ENCODE peak calls at places on chromosomes 16 and 17, in seven cellular contexts. One of them, this sample, is unnamed.

GRCh38 chr17:36993227-36993626 is 44.5 kb downstream of the AATF start:
- DNase-seq in upper lobe of right lung: no peak
- DNase-seq in CMK: no peak
- DNase-seq in Calu3: no peak
- DNase-seq in AML-193: no peak
- DNase-seq in LHCN-M2: no peak
- DNase-seq in PC-3: no peak
- DNase-seq in this sample: no peak

GRCh38 chr16:89604764-89605163 is 8.7 kb upstream of the DPEP1 start:
- DNase-seq in LHCN-M2: no peak
- DNase-seq in AML-193: no peak
- DNase-seq in upper lobe of right lung: no peak
- DNase-seq in CMK: no peak
- DNase-seq in PC-3: no peak
- DNase-seq in Calu3: no peak
- DNase-seq in this sample: no peak

GRCh38 chr17:31917065-31917529 is 15.6 kb upstream of the UTP6 start:
- DNase-seq in Calu3: peak
- DNase-seq in LHCN-M2: no peak
- DNase-seq in upper lobe of right lung: peak
- DNase-seq in PC-3: no peak
- DNase-seq in AML-193: no peak
- DNase-seq in CMK: no peak
- DNase-seq in this sample: no peak

GRCh38 chr16:17277981-17278381 is 192.8 kb downstream of the XYLT1 start:
- DNase-seq in Calu3: peak
- DNase-seq in AML-193: no peak
- DNase-seq in LHCN-M2: no peak
- DNase-seq in CMK: no peak
- DNase-seq in upper lobe of right lung: no peak
- DNase-seq in PC-3: no peak
- DNase-seq in this sample: no peak

GRCh38 chr17:79955961-79956735 is 79.5 kb downstream of the TBC1D16 start:
- DNase-seq in CMK: no peak
- DNase-seq in Calu3: no peak
- DNase-seq in AML-193: no peak
- DNase-seq in upper lobe of right lung: peak
- DNase-seq in LHCN-M2: no peak
- DNase-seq in PC-3: no peak
- DNase-seq in this sample: no peak

GRCh38 chr17:66494023-66494803 is 191.8 kb downstream of the PRKCA start:
- DNase-seq in AML-193: peak
- DNase-seq in CMK: no peak
- DNase-seq in LHCN-M2: peak
- DNase-seq in Calu3: no peak
- DNase-seq in upper lobe of right lung: no peak
- DNase-seq in PC-3: peak
- DNase-seq in this sample: no peak

GRCh38 chr17:27531469-27531948 is 75.3 kb downstream of the KSR1 start:
- DNase-seq in Calu3: no peak
- DNase-seq in upper lobe of right lung: no peak
- DNase-seq in AML-193: peak
- DNase-seq in CMK: no peak
- DNase-seq in LHCN-M2: no peak
- DNase-seq in PC-3: no peak
- DNase-seq in this sample: no peak

GRCh38 chr17:66441012-66441703 is 138.7 kb downstream of the PRKCA start:
- DNase-seq in CMK: no peak
- DNase-seq in LHCN-M2: no peak
- DNase-seq in upper lobe of right lung: no peak
- DNase-seq in PC-3: no peak
- DNase-seq in Calu3: no peak
- DNase-seq in AML-193: peak
- DNase-seq in this sample: no peak

GRCh38 chr16:86510465-86511261 is at the start of gene FOXF1:
- DNase-seq in CMK: no peak
- DNase-seq in AML-193: no peak
- DNase-seq in upper lobe of right lung: no peak
- DNase-seq in PC-3: no peak
- DNase-seq in Calu3: no peak
- DNase-seq in LHCN-M2: no peak
- DNase-seq in this sample: peak

GRCh38 chr16:10817963-10818941 is at the start of gene TVP23A:
- DNase-seq in PC-3: no peak
- DNase-seq in AML-193: no peak
- DNase-seq in Calu3: no peak
- DNase-seq in CMK: no peak
- DNase-seq in upper lobe of right lung: no peak
- DNase-seq in LHCN-M2: no peak
- DNase-seq in this sample: no peak

GRCh38 chr17:2745317-2746037 is 4.0 kb downstream of the CCDC92B start:
- DNase-seq in Calu3: no peak
- DNase-seq in CMK: no peak
- DNase-seq in AML-193: no peak
- DNase-seq in upper lobe of right lung: no peak
- DNase-seq in PC-3: no peak
- DNase-seq in LHCN-M2: no peak
- DNase-seq in this sample: no peak

GRCh38 chr17:38333635-38334295 is 10.0 kb downstream of the GPR179 start:
- DNase-seq in CMK: no peak
- DNase-seq in upper lobe of right lung: no peak
- DNase-seq in Calu3: peak
- DNase-seq in LHCN-M2: peak
- DNase-seq in PC-3: peak
- DNase-seq in AML-193: peak
- DNase-seq in this sample: peak

GRCh38 chr17:39054111-39054645 is 87.0 kb upstream of the FBXO47 start:
- DNase-seq in Calu3: no peak
- DNase-seq in upper lobe of right lung: no peak
- DNase-seq in CMK: no peak
- DNase-seq in PC-3: no peak
- DNase-seq in AML-193: no peak
- DNase-seq in LHCN-M2: no peak
- DNase-seq in this sample: no peak

GRCh38 chr16:14181371-14182050 is 110.4 kb downstream of the MRTFB start:
- DNase-seq in LHCN-M2: peak
- DNase-seq in PC-3: peak
- DNase-seq in Calu3: no peak
- DNase-seq in upper lobe of right lung: no peak
- DNase-seq in AML-193: peak
- DNase-seq in CMK: no peak
- DNase-seq in this sample: no peak

GRCh38 chr17:10041916-10042588 is 137.0 kb upstream of the RCVRN start:
- DNase-seq in upper lobe of right lung: no peak
- DNase-seq in AML-193: no peak
- DNase-seq in CMK: no peak
- DNase-seq in LHCN-M2: no peak
- DNase-seq in PC-3: no peak
- DNase-seq in Calu3: no peak
- DNase-seq in this sample: no peak

GRCh38 chr17:45579529-45580495 is 89.3 kb upstream of the PLEKHM1 start:
- DNase-seq in upper lobe of right lung: no peak
- DNase-seq in LHCN-M2: no peak
- DNase-seq in CMK: no peak
- DNase-seq in AML-193: no peak
- DNase-seq in PC-3: no peak
- DNase-seq in Calu3: no peak
- DNase-seq in this sample: no peak

GRCh38 chr17:41835800-41836549 is at the start of gene NT5C3B:
- DNase-seq in AML-193: peak
- DNase-seq in upper lobe of right lung: peak
- DNase-seq in LHCN-M2: peak
- DNase-seq in CMK: no peak
- DNase-seq in PC-3: peak
- DNase-seq in Calu3: peak
- DNase-seq in this sample: peak

GRCh38 chr17:42783062-42783777 is 2.8 kb downstream of the WNK4 start:
- DNase-seq in AML-193: no peak
- DNase-seq in CMK: no peak
- DNase-seq in PC-3: peak
- DNase-seq in Calu3: no peak
- DNase-seq in upper lobe of right lung: no peak
- DNase-seq in LHCN-M2: no peak
- DNase-seq in this sample: no peak

GRCh38 chr17:68248886-68249872 is 1.3 kb downstream of the AMZ2 start:
- DNase-seq in AML-193: peak
- DNase-seq in Calu3: no peak
- DNase-seq in PC-3: no peak
- DNase-seq in CMK: peak
- DNase-seq in LHCN-M2: peak
- DNase-seq in upper lobe of right lung: no peak
- DNase-seq in this sample: no peak

GRCh38 chr16:45454-45853 is 8.0 kb downstream of the POLR3K start:
- DNase-seq in Calu3: no peak
- DNase-seq in CMK: no peak
- DNase-seq in PC-3: peak
- DNase-seq in upper lobe of right lung: no peak
- DNase-seq in AML-193: no peak
- DNase-seq in LHCN-M2: no peak
- DNase-seq in this sample: no peak

GRCh38 chr17:63477471-63478440 is 895 bp downstream of the ACE start:
- DNase-seq in Calu3: peak
- DNase-seq in LHCN-M2: no peak
- DNase-seq in PC-3: peak
- DNase-seq in AML-193: no peak
- DNase-seq in CMK: no peak
- DNase-seq in upper lobe of right lung: no peak
- DNase-seq in this sample: peak

GRCh38 chr16:10558746-10559641 is 21.4 kb downstream of the EMP2 start:
- DNase-seq in Calu3: peak
- DNase-seq in CMK: no peak
- DNase-seq in LHCN-M2: peak
- DNase-seq in AML-193: no peak
- DNase-seq in upper lobe of right lung: peak
- DNase-seq in PC-3: peak
- DNase-seq in this sample: no peak

GRCh38 chr16:54493076-54493475 is 206.5 kb upstream of the IRX3 start:
- DNase-seq in upper lobe of right lung: no peak
- DNase-seq in PC-3: no peak
- DNase-seq in LHCN-M2: peak
- DNase-seq in CMK: no peak
- DNase-seq in AML-193: no peak
- DNase-seq in Calu3: no peak
- DNase-seq in this sample: no peak

GRCh38 chr16:25721439-25721838 is 29.7 kb downstream of the HS3ST4 start:
- DNase-seq in PC-3: no peak
- DNase-seq in Calu3: no peak
- DNase-seq in AML-193: no peak
- DNase-seq in LHCN-M2: no peak
- DNase-seq in upper lobe of right lung: no peak
- DNase-seq in CMK: no peak
- DNase-seq in this sample: no peak

GRCh38 chr17:53722407-53722806 is 100.3 kb upstream of the KIF2B start:
- DNase-seq in AML-193: no peak
- DNase-seq in LHCN-M2: peak
- DNase-seq in Calu3: peak
- DNase-seq in CMK: no peak
- DNase-seq in upper lobe of right lung: no peak
- DNase-seq in PC-3: peak
- DNase-seq in this sample: peak

GRCh38 chr17:64384253-64385186 is 6.1 kb downstream of the PECAM1 start:
- DNase-seq in AML-193: no peak
- DNase-seq in LHCN-M2: no peak
- DNase-seq in PC-3: peak
- DNase-seq in CMK: no peak
- DNase-seq in Calu3: no peak
- DNase-seq in upper lobe of right lung: peak
- DNase-seq in this sample: no peak

GRCh38 chr17:21250719-21251305 is 2.4 kb downstream of the NATD1 start:
- DNase-seq in PC-3: no peak
- DNase-seq in CMK: no peak
- DNase-seq in upper lobe of right lung: no peak
- DNase-seq in AML-193: no peak
- DNase-seq in LHCN-M2: no peak
- DNase-seq in Calu3: no peak
- DNase-seq in this sample: no peak

GRCh38 chr17:63082952-63083351 is 116.9 kb downstream of the TANC2 start:
- DNase-seq in LHCN-M2: peak
- DNase-seq in upper lobe of right lung: no peak
- DNase-seq in AML-193: no peak
- DNase-seq in CMK: no peak
- DNase-seq in PC-3: no peak
- DNase-seq in Calu3: no peak
- DNase-seq in this sample: peak

GRCh38 chr17:81424151-81424550 is 28.9 kb downstream of the BAHCC1 start:
- DNase-seq in AML-193: no peak
- DNase-seq in PC-3: no peak
- DNase-seq in Calu3: no peak
- DNase-seq in LHCN-M2: no peak
- DNase-seq in upper lobe of right lung: no peak
- DNase-seq in CMK: no peak
- DNase-seq in this sample: no peak

GRCh38 chr16:83956336-83957289 is 3.6 kb downstream of the OSGIN1 start:
- DNase-seq in PC-3: peak
- DNase-seq in LHCN-M2: peak
- DNase-seq in CMK: peak
- DNase-seq in AML-193: peak
- DNase-seq in Calu3: peak
- DNase-seq in upper lobe of right lung: peak
- DNase-seq in this sample: peak